ENCODE peak calls at places on chromosomes 5 and 9, in nine cellular contexts. M is activated CD4-positive, CD25-positive, alpha-beta regulatory T cell treated with anti-CD3 and anti-CD28 coated beads, Interleukin-2, amount 50 U/mL, for 72 hours; A is activated T-helper 1 cell treated with Interleukin-2 at 50 U/mL for 16 hours; Y is GM06990; B is left cardiac atrium; J is HuH-7; U is B cell; I is aorta; S is NCI-H510A treated with DMSO at 0.1 percent for 48 hours. Q is an unnamed sample.

GRCh38 chr5:171310816-171311697 is 2.0 kb downstream of the TLX3 start:
- DNase-seq in S (no peak), A (no peak), U (no peak), J (no peak), I (no peak), B (no peak), Y (no peak), M (no peak), Q (peak; percentile 67)

GRCh38 chr5:138440226-138441073 is 1.6 kb downstream of the REEP2 start:
- DNase-seq in I (no peak), B (peak; percentile 26), A (no peak), Y (no peak), S (no peak), M (no peak), J (no peak), U (no peak), Q (no peak)

GRCh38 chr5:84614907-84615306 is 230.2 kb upstream of the EDIL3 start:
- DNase-seq in I (no peak), B (no peak), J (no peak), S (no peak), U (no peak), M (no peak), A (no peak), Y (no peak), Q (no peak)

GRCh38 chr5:135181653-135182052 is 147.6 kb upstream of the PITX1 start:
- DNase-seq in I (no peak), B (no peak), S (no peak), Y (no peak), U (no peak), M (no peak), J (no peak), A (no peak), Q (no peak)

GRCh38 chr9:134408389-134408788 is 82.1 kb downstream of the RXRA start:
- DNase-seq in M (no peak), S (no peak), A (no peak), I (no peak), B (peak; percentile 58), U (no peak), J (no peak), Y (no peak), Q (no peak)

GRCh38 chr9:85212209-85212608 is 529.5 kb downstream of the AGTPBP1 start:
- DNase-seq in M (no peak), B (no peak), S (no peak), I (no peak), Y (no peak), A (no peak), J (no peak), U (no peak), Q (no peak)

GRCh38 chr5:55205001-55205400 is 22.1 kb downstream of the MCIDAS start:
- DNase-seq in J (no peak), A (no peak), I (no peak), Y (no peak), S (no peak), B (no peak), M (no peak), U (no peak), Q (no peak)

GRCh38 chr5:73969195-73970059 is 343.4 kb downstream of the ARHGEF28 start:
- DNase-seq in A (no peak), Y (no peak), J (no peak), B (no peak), S (no peak), M (no peak), I (no peak), U (no peak), Q (no peak)

GRCh38 chr5:168295574-168296201 is 4.2 kb downstream of the WWC1 start:
- DNase-seq in M (no peak), Y (no peak), B (no peak), S (no peak), A (no peak), I (no peak), J (peak; percentile 60), U (no peak), Q (no peak)

GRCh38 chr5:169142264-169142970 is 158.5 kb downstream of the SLIT3 start:
- DNase-seq in S (no peak), Y (no peak), M (no peak), J (no peak), A (no peak), I (peak; percentile 82), B (peak; percentile 31), U (no peak), Q (no peak)

GRCh38 chr9:138052322-138052615 is 174.7 kb downstream of the CACNA1B start:
- DNase-seq in S (no peak), B (no peak), I (peak; percentile 11), M (no peak), U (no peak), J (no peak), Y (no peak), A (no peak), Q (no peak)

GRCh38 chr9:98455957-98456621 is 200.6 kb upstream of the TBC1D2 start:
- DNase-seq in B (no peak), S (no peak), Y (no peak), U (no peak), M (no peak), J (no peak), I (no peak), A (no peak), Q (no peak)

GRCh38 chr5:11905209-11905608 is 963 bp upstream of the CTNND2 start:
- DNase-seq in I (no peak), M (no peak), S (no peak), A (no peak), J (no peak), U (no peak), B (no peak), Y (no peak), Q (no peak)

GRCh38 chr9:128470560-128470959 is 14.8 kb downstream of the ODF2 start:
- DNase-seq in A (no peak), U (no peak), Y (no peak), J (no peak), S (no peak), I (peak; percentile 65), M (no peak), B (no peak), Q (no peak)

GRCh38 chr5:173825215-173825865 is 62.8 kb upstream of the CPEB4 start:
- DNase-seq in I (peak; percentile 61), Y (no peak), J (no peak), U (no peak), S (no peak), M (no peak), B (no peak), A (no peak), Q (no peak)

GRCh38 chr5:122515709-122516431 is 203.8 kb downstream of the SNCAIP start:
- DNase-seq in A (no peak), B (peak; percentile 41), J (peak; percentile 39), I (peak; percentile 62), U (peak; percentile 75), Y (no peak), S (peak; percentile 60), M (no peak), Q (no peak)

GRCh38 chr5:9431496-9432258 is 114.2 kb downstream of the SEMA5A start:
- DNase-seq in M (no peak), I (no peak), Y (no peak), U (no peak), B (no peak), S (no peak), A (no peak), J (no peak), Q (no peak)

GRCh38 chr5:132103380-132103951 is 29.9 kb downstream of the CSF2 start:
- DNase-seq in B (peak; percentile 90), J (no peak), S (no peak), U (peak; percentile 62), I (peak; percentile 93), M (no peak), Y (peak; percentile 72), A (peak; percentile 56), Q (peak; percentile 93)

GRCh38 chr5:158203256-158203655 is 344.3 kb upstream of the CLINT1 start:
- DNase-seq in B (no peak), S (no peak), Y (no peak), M (no peak), I (no peak), A (no peak), J (no peak), U (no peak), Q (no peak)

GRCh38 chr9:93154293-93154903 is 20.3 kb upstream of the NINJ1 start:
- DNase-seq in B (no peak), J (peak; percentile 84), A (no peak), M (no peak), U (peak; percentile 40), S (peak; percentile 11), I (no peak), Y (no peak), Q (no peak)

GRCh38 chr5:873328-873727 is 19.3 kb downstream of the BRD9 start:
- DNase-seq in Y (no peak), B (no peak), A (no peak), J (no peak), I (no peak), M (no peak), S (no peak), U (no peak), Q (no peak)

GRCh38 chr9:95224371-95225015 is 93.0 kb downstream of the FANCC start:
- DNase-seq in Y (no peak), S (no peak), M (no peak), J (no peak), I (no peak), B (no peak), U (no peak), A (no peak), Q (no peak)

GRCh38 chr5:153441997-153442396 is 48.5 kb upstream of the GRIA1 start:
- DNase-seq in A (no peak), S (no peak), Y (no peak), B (no peak), U (no peak), I (no peak), J (no peak), M (no peak), Q (no peak)